ENCODE peak calls at places on chromosomes 1 and 21, in ten cellular contexts. P, B, Y, V, X, N, G, A, H and S are unnamed samples.

GRCh38 chr1:66334311-66334710 is 199.6 kb upstream of the SGIP1 start:
- DNase-seq in V (no peak), X (no peak), B (no peak), P (no peak), H (no peak), G (no peak), Y (peak; percentile 25), N (no peak), A (no peak), S (no peak)

GRCh38 chr1:15953791-15954201 is 22.1 kb downstream of the ZBTB17 start:
- DNase-seq in H (no peak), A (no peak), N (no peak), G (no peak), P (no peak), B (no peak), Y (peak; percentile 30), V (no peak), X (no peak), S (no peak)

GRCh38 chr1:33975961-33976360 is 112.1 kb downstream of the HMGB4 start:
- DNase-seq in B (no peak), P (no peak), Y (no peak), V (no peak), X (no peak), G (no peak), H (no peak), N (peak; percentile 32), A (no peak), S (no peak)

GRCh38 chr1:115402753-115403184 is 64.7 kb upstream of the NGF start:
- DNase-seq in N (no peak), P (no peak), H (no peak), X (no peak), Y (no peak), G (no peak), V (no peak), A (no peak), B (no peak), S (no peak)

GRCh38 chr1:6424619-6425593 is at the start of gene ESPN:
- DNase-seq in H (peak; percentile 65), N (no peak), B (peak; percentile 86), P (no peak), A (no peak), V (no peak), Y (peak; percentile 60), G (no peak), X (no peak), S (no peak)

GRCh38 chr1:179079113-179079761 is 2.6 kb upstream of the TOR3A start:
- DNase-seq in X (peak; percentile 57), A (peak; percentile 64), P (peak; percentile 58), G (peak; percentile 50), H (no peak), Y (peak; percentile 89), V (no peak), N (peak; percentile 74), B (no peak), S (peak; percentile 62)

GRCh38 chr1:107975861-107976260 is 10.9 kb upstream of the VAV3 start:
- DNase-seq in G (no peak), H (no peak), P (no peak), V (no peak), A (no peak), N (no peak), Y (no peak), B (no peak), X (no peak), S (no peak)

GRCh38 chr21:36388835-36389234 is 3.6 kb downstream of the CHAF1B start:
- DNase-seq in A (no peak), G (no peak), Y (peak; percentile 88), H (no peak), V (no peak), X (no peak), B (no peak), P (no peak), N (no peak), S (no peak)

GRCh38 chr21:37986751-37987399 is 70.6 kb upstream of the KCNJ6 start:
- DNase-seq in H (no peak), V (no peak), Y (no peak), G (no peak), N (no peak), A (no peak), P (no peak), B (no peak), X (no peak), S (peak; percentile 12)

GRCh38 chr1:176220100-176220689 is 13.1 kb upstream of the COP1 start:
- DNase-seq in H (no peak), G (no peak), Y (no peak), P (no peak), X (no peak), V (no peak), A (no peak), B (no peak), N (no peak), S (no peak)

GRCh38 chr1:110462964-110463363 is 12.0 kb downstream of the PROK1 start:
- DNase-seq in Y (no peak), N (no peak), G (no peak), P (no peak), A (no peak), V (no peak), B (no peak), H (no peak), X (no peak), S (no peak)

GRCh38 chr21:29854795-29855194 is 85.0 kb downstream of the GRIK1 start:
- DNase-seq in G (no peak), N (no peak), Y (no peak), X (no peak), B (no peak), A (no peak), H (no peak), V (no peak), P (no peak), S (no peak)

GRCh38 chr1:223706077-223706988 is 6.0 kb upstream of the CAPN2 start:
- DNase-seq in A (peak; percentile 44), P (peak; percentile 84), X (peak; percentile 42), N (no peak), H (no peak), V (no peak), B (no peak), G (no peak), Y (no peak), S (no peak)

GRCh38 chr1:237154173-237154572 is 112.2 kb downstream of the RYR2 start:
- DNase-seq in H (no peak), A (no peak), Y (no peak), X (no peak), N (no peak), P (no peak), B (no peak), V (no peak), G (no peak), S (no peak)

GRCh38 chr1:160544647-160545046 is 21.6 kb upstream of the SLAMF6 start:
- DNase-seq in G (no peak), B (no peak), N (no peak), P (no peak), Y (peak; percentile 39), H (no peak), X (no peak), V (no peak), A (no peak), S (no peak)

DNA sequence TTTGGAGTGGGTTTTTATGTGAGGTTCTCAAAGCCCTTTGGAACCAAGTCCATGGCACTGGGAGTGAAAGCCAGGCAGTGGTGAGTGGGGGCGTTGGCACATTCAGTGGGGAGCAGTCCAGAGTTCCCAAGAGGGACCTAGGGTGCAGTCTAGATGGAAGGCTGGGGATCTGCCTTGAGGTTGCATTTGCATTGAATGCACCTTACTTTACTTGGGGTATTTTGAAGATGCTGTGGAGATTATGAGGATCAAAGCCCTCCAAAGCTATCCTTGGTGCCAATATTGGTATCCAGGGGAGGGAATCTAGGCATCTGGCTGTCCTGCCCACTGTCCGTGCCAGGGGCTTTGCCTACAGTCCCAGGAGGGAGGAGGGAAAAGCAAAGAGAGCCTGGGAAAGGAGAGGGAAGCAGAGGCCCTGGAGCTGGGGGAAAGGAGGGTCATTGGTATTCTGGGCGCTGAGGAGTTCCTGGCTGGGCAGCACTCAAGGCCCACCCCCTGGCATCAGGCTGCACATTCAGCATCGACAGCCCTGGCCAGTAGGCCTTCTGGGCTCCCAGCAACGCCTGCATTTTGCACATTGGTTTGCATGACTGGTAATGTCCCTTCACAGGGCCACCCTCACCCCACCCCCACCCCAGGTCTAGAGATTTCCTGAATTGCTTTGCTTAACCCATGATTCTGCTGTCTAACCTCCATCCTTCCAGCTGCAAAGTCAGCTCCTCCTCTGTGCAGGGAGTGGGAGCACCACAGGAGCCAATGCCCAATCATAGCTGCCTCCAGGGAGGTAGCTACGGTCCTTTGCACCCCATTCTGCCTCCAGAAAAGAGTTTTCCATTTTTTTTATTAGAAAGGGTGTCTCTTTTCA is 843 bp upstream of the BCAN start:
- DNase-seq in A (no peak), P (no peak), N (no peak), V (no peak), X (no peak), G (no peak), Y (no peak), H (no peak), B (no peak), S (no peak)
- TF ChIP-seq POLR2AphosphoS5 in A (no peak), P (no peak), N (no peak), V (no peak), X (no peak), G (no peak), Y (no peak), H (no peak), B (no peak), S (no peak)

DNA sequence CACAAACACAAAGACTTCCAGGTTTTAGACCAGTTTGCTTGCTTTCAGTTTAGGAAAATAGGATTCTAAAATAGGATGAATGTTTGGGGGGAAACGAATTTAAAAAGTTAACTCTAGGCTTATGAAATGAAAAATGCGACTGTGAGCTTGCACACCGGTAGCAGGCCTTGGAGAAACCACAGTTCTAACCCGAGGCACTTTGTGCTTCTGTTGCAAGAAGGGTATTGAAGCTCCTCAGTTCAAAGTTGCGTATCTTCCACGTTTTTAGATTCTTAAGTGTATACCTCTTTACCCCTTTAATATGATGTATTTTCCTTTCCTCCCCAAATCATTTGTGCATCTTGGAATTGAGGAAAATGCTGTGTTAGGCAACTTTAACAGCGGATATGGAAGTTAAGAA is 2.4 kb downstream of the MRPS6 start:
- DNase-seq in B (no peak), P (peak; percentile 71), V (no peak), Y (no peak), N (no peak), A (no peak), X (no peak), G (no peak), H (no peak), S (no peak)
- TF ChIP-seq POLR2AphosphoS5 in B (no peak), P (no peak), V (no peak), Y (no peak), N (no peak), A (no peak), X (no peak), G (no peak), H (no peak), S (no peak)

GRCh38 chr1:228174482-228175315 is 9.1 kb downstream of the IBA57 start:
- DNase-seq in G (no peak), B (peak; percentile 87), X (no peak), A (no peak), N (peak; percentile 65), Y (peak; percentile 74), V (peak; percentile 60), H (peak; percentile 78), P (no peak), S (no peak)
- TF ChIP-seq POLR2AphosphoS5 in G (no peak), B (no peak), X (peak; percentile 67), A (no peak), N (no peak), Y (no peak), V (no peak), H (no peak), P (no peak), S (no peak)

GRCh38 chr21:16125274-16125673 is 395.5 kb downstream of the USP25 start:
- DNase-seq in G (no peak), V (no peak), A (no peak), H (no peak), Y (no peak), P (peak; percentile 59), B (no peak), N (no peak), X (no peak), S (no peak)

GRCh38 chr21:16124397-16125130 is 394.8 kb downstream of the USP25 start:
- DNase-seq in H (no peak), N (no peak), B (no peak), V (no peak), Y (peak; percentile 15), P (peak; percentile 96), X (no peak), A (no peak), G (no peak), S (no peak)
- TF ChIP-seq POLR2AphosphoS5 in H (no peak), N (peak; percentile 20), B (no peak), V (no peak), Y (no peak), P (peak; percentile 50), X (no peak), A (no peak), G (no peak), S (peak; percentile 61)